ENCODE peak calls at places on chromosomes 11 and 22, in seven cellular contexts. I is substantia nigra; U is tibial nerve; M is adipocyte; O is CD8-positive, alpha-beta T cell; X is activated T-cell treated with anti-CD3 and anti-CD28 coated beads for 48 hours; T is brain pericyte. C is an unnamed sample.

GRCh38 chr11:103091810-103092524 is at the start of gene DCUN1D5:
- DNase-seq in I (peak; percentile 94), U (peak; percentile 90), M (peak; percentile 99), O (peak; percentile 96), X (peak; percentile 93), T (peak; percentile 88), C (peak; percentile 92)

GRCh38 chr11:93279911-93280347 is 50.6 kb upstream of the DEUP1 start:
- DNase-seq in I (no peak), U (no peak), M (no peak), O (no peak), X (no peak), T (no peak), C (no peak)

GRCh38 chr11:118627566-118627965 is 20.2 kb downstream of the PHLDB1 start:
- DNase-seq in I (no peak), U (no peak), M (no peak), O (no peak), X (no peak), T (no peak), C (no peak)

GRCh38 chr11:66637557-66638176 is 836 bp upstream of the RBM4 start:
- DNase-seq in I (no peak), U (no peak), M (no peak), O (no peak), X (no peak), T (no peak), C (no peak)

GRCh38 chr11:774873-775592 is 2.3 kb downstream of the GATD1 start:
- DNase-seq in I (no peak), U (no peak), M (no peak), O (no peak), X (no peak), T (no peak), C (no peak)

GRCh38 chr11:27471067-27471587 is 1.5 kb downstream of the LGR4 start:
- DNase-seq in I (peak; percentile 60), U (no peak), M (peak; percentile 31), O (no peak), X (no peak), T (no peak), C (peak; percentile 31)

GRCh38 chr11:102840018-102840417 is 3.4 kb downstream of the MMP3 start:
- DNase-seq in I (no peak), U (no peak), M (no peak), O (no peak), X (no peak), T (no peak), C (no peak)

GRCh38 chr11:48024635-48025071 is 44.3 kb downstream of the PTPRJ start:
- DNase-seq in I (no peak), U (no peak), M (peak; percentile 35), O (no peak), X (no peak), T (no peak), C (no peak)

GRCh38 chr11:77819921-77820564 is 479 bp downstream of the RSF1 start:
- DNase-seq in I (peak; percentile 52), U (peak; percentile 15), M (peak; percentile 70), O (peak; percentile 18), X (peak; percentile 18), T (no peak), C (no peak)

GRCh38 chr22:38878001-38878400 is 6.0 kb upstream of the CBX6 start:
- DNase-seq in I (no peak), U (no peak), M (no peak), O (no peak), X (no peak), T (no peak), C (no peak)

GRCh38 chr22:28441720-28442263 is 237.8 kb downstream of the TTC28 start:
- DNase-seq in I (peak; percentile 8), U (no peak), M (peak; percentile 44), O (no peak), X (no peak), T (no peak), C (peak; percentile 39)

GRCh38 chr11:9738126-9738525 is 74.2 kb downstream of the SWAP70 start:
- DNase-seq in I (no peak), U (no peak), M (no peak), O (no peak), X (no peak), T (no peak), C (peak; percentile 75)

GRCh38 chr22:30890689-30891442 is 77.7 kb downstream of the MORC2 start:
- DNase-seq in I (no peak), U (no peak), M (peak; percentile 44), O (peak; percentile 23), X (peak; percentile 19), T (no peak), C (no peak)

GRCh38 chr22:27670701-27671412 is 130.7 kb downstream of the MN1 start:
- DNase-seq in I (no peak), U (no peak), M (no peak), O (no peak), X (no peak), T (no peak), C (no peak)

GRCh38 chr22:35409783-35410662 is 10.1 kb downstream of the MCM5 start:
- DNase-seq in I (peak; percentile 70), U (no peak), M (no peak), O (no peak), X (peak; percentile 4), T (no peak), C (peak; percentile 85)

GRCh38 chr22:45112136-45112879 is 51.4 kb upstream of the NUP50 start:
- DNase-seq in I (no peak), U (no peak), M (peak; percentile 12), O (no peak), X (no peak), T (no peak), C (no peak)

GRCh38 chr11:115276799-115277198 is 227.4 kb downstream of the CADM1 start:
- DNase-seq in I (no peak), U (no peak), M (no peak), O (no peak), X (no peak), T (no peak), C (no peak)

GRCh38 chr11:117818036-117818858 is 6.3 kb downstream of the FXYD2 start:
- DNase-seq in I (no peak), U (no peak), M (no peak), O (no peak), X (no peak), T (no peak), C (no peak)

GRCh38 chr11:61679893-61680621 is at the start of gene DAGLA:
- DNase-seq in I (peak; percentile 67), U (peak; percentile 62), M (peak; percentile 81), O (peak; percentile 82), X (peak; percentile 74), T (no peak), C (peak; percentile 56)

GRCh38 chr22:46914916-46915894 is 152.8 kb downstream of the TBC1D22A start:
- DNase-seq in I (no peak), U (no peak), M (no peak), O (no peak), X (no peak), T (no peak), C (no peak)

GRCh38 chr11:24872912-24873311 is 376.1 kb downstream of the LUZP2 start:
- DNase-seq in I (no peak), U (no peak), M (peak; percentile 29), O (no peak), X (no peak), T (no peak), C (no peak)

GRCh38 chr11:69274531-69275016 is 19.4 kb upstream of the MYEOV start:
- DNase-seq in I (no peak), U (no peak), M (no peak), O (no peak), X (no peak), T (no peak), C (no peak)

GRCh38 chr11:33772300-33772699 is 2.0 kb downstream of the FBXO3 start:
- DNase-seq in I (no peak), U (no peak), M (no peak), O (no peak), X (no peak), T (no peak), C (no peak)

GRCh38 chr22:19818264-19819208 is 36.1 kb downstream of the GNB1L start:
- DNase-seq in I (no peak), U (no peak), M (no peak), O (no peak), X (no peak), T (no peak), C (no peak)

GRCh38 chr11:17574799-17575144 is 27.7 kb downstream of the OTOG start:
- DNase-seq in I (no peak), U (no peak), M (no peak), O (no peak), X (no peak), T (no peak), C (no peak)

GRCh38 chr22:27636716-27637503 is 164.6 kb downstream of the MN1 start:
- DNase-seq in I (no peak), U (no peak), M (no peak), O (no peak), X (no peak), T (no peak), C (peak; percentile 30)

GRCh38 chr11:125431481-125431880 is 64.6 kb downstream of the FEZ1 start:
- DNase-seq in I (no peak), U (no peak), M (no peak), O (no peak), X (no peak), T (no peak), C (no peak)

GRCh38 chr11:4455439-4455838 is 6.3 kb downstream of the OR52K2 start:
- DNase-seq in I (peak; percentile 35), U (peak; percentile 13), M (no peak), O (no peak), X (no peak), T (no peak), C (peak; percentile 76)

GRCh38 chr11:2714463-2714800 is 14.6 kb upstream of the KCNQ1OT1 start:
- DNase-seq in I (no peak), U (no peak), M (no peak), O (no peak), X (no peak), T (no peak), C (no peak)

GRCh38 chr22:24094966-24095365 is 83.9 kb downstream of the CABIN1 start:
- DNase-seq in I (no peak), U (no peak), M (no peak), O (no peak), X (no peak), T (no peak), C (no peak)

GRCh38 chr22:35620624-35621245 is 3.6 kb upstream of the MB start:
- DNase-seq in I (no peak), U (no peak), M (no peak), O (no peak), X (no peak), T (no peak), C (no peak)

GRCh38 chr22:45072322-45072903 is 62.6 kb upstream of the PHF21B start:
- DNase-seq in I (no peak), U (no peak), M (peak; percentile 33), O (no peak), X (peak; percentile 15), T (no peak), C (no peak)

GRCh38 chr22:48052621-48052890 is 1290.1 kb downstream of the TBC1D22A start:
- DNase-seq in I (no peak), U (no peak), M (no peak), O (no peak), X (no peak), T (no peak), C (no peak)